ENCODE peak calls at places on chromosomes 13 and 19, in ten cellular contexts. One of them, this sample, is unnamed.

GRCh38 chr13:28394422-28394821 is 100.5 kb downstream of the FLT1 start:
- DNase-seq in GM03348: peak
- DNase-seq in naive thymus-derived CD4-positive, alpha-beta T cell: no peak
- DNase-seq in endodermal cell: no peak
- DNase-seq in cardiac fibroblast: peak
- DNase-seq in heart left ventricle: no peak
- DNase-seq in stimulated activated CD4-positive, alpha-beta T cell treated with anti-CD3 and anti-CD28 coated beads, Interleukin-2, amount 100 ng/mL, for 48 hours: no peak
- DNase-seq in endothelial cell: no peak
- DNase-seq in epithelial cell of esophagus: peak
- DNase-seq in mucosa of gallbladder: no peak
- DNase-seq in this sample: no peak

GRCh38 chr19:33292595-33293254 is 9.6 kb downstream of the CEBPA start:
- DNase-seq in GM03348: no peak
- DNase-seq in naive thymus-derived CD4-positive, alpha-beta T cell: no peak
- DNase-seq in endodermal cell: no peak
- DNase-seq in cardiac fibroblast: no peak
- DNase-seq in heart left ventricle: peak
- DNase-seq in stimulated activated CD4-positive, alpha-beta T cell treated with anti-CD3 and anti-CD28 coated beads, Interleukin-2, amount 100 ng/mL, for 48 hours: no peak
- DNase-seq in endothelial cell: no peak
- DNase-seq in epithelial cell of esophagus: peak
- DNase-seq in mucosa of gallbladder: no peak
- DNase-seq in this sample: no peak

GRCh38 chr13:32840840-32841713 is 175.1 kb upstream of the KL start:
- DNase-seq in GM03348: no peak
- DNase-seq in naive thymus-derived CD4-positive, alpha-beta T cell: no peak
- DNase-seq in endodermal cell: peak
- DNase-seq in cardiac fibroblast: no peak
- DNase-seq in heart left ventricle: peak
- DNase-seq in stimulated activated CD4-positive, alpha-beta T cell treated with anti-CD3 and anti-CD28 coated beads, Interleukin-2, amount 100 ng/mL, for 48 hours: no peak
- DNase-seq in endothelial cell: no peak
- DNase-seq in epithelial cell of esophagus: no peak
- DNase-seq in mucosa of gallbladder: no peak
- DNase-seq in this sample: no peak

GRCh38 chr13:108525867-108526266 is 103.5 kb upstream of the MYO16 start:
- DNase-seq in GM03348: no peak
- DNase-seq in naive thymus-derived CD4-positive, alpha-beta T cell: no peak
- DNase-seq in endodermal cell: no peak
- DNase-seq in cardiac fibroblast: no peak
- DNase-seq in heart left ventricle: no peak
- DNase-seq in stimulated activated CD4-positive, alpha-beta T cell treated with anti-CD3 and anti-CD28 coated beads, Interleukin-2, amount 100 ng/mL, for 48 hours: no peak
- DNase-seq in endothelial cell: no peak
- DNase-seq in epithelial cell of esophagus: no peak
- DNase-seq in mucosa of gallbladder: no peak
- DNase-seq in this sample: no peak

GRCh38 chr13:75418997-75419396 is 63.0 kb downstream of the TBC1D4 start:
- DNase-seq in GM03348: peak
- DNase-seq in naive thymus-derived CD4-positive, alpha-beta T cell: no peak
- DNase-seq in endodermal cell: no peak
- DNase-seq in cardiac fibroblast: peak
- DNase-seq in heart left ventricle: no peak
- DNase-seq in stimulated activated CD4-positive, alpha-beta T cell treated with anti-CD3 and anti-CD28 coated beads, Interleukin-2, amount 100 ng/mL, for 48 hours: no peak
- DNase-seq in endothelial cell: no peak
- DNase-seq in epithelial cell of esophagus: no peak
- DNase-seq in mucosa of gallbladder: no peak
- DNase-seq in this sample: no peak

GRCh38 chr19:34165295-34165738 is 7.0 kb upstream of the LSM14A start:
- DNase-seq in GM03348: no peak
- DNase-seq in naive thymus-derived CD4-positive, alpha-beta T cell: no peak
- DNase-seq in endodermal cell: no peak
- DNase-seq in cardiac fibroblast: no peak
- DNase-seq in heart left ventricle: no peak
- DNase-seq in stimulated activated CD4-positive, alpha-beta T cell treated with anti-CD3 and anti-CD28 coated beads, Interleukin-2, amount 100 ng/mL, for 48 hours: no peak
- DNase-seq in endothelial cell: no peak
- DNase-seq in epithelial cell of esophagus: no peak
- DNase-seq in mucosa of gallbladder: no peak
- DNase-seq in this sample: no peak

GRCh38 chr19:57068921-57069697 is 50.7 kb upstream of the USP29 start:
- DNase-seq in GM03348: no peak
- DNase-seq in naive thymus-derived CD4-positive, alpha-beta T cell: no peak
- DNase-seq in endodermal cell: peak
- DNase-seq in cardiac fibroblast: no peak
- DNase-seq in heart left ventricle: no peak
- DNase-seq in stimulated activated CD4-positive, alpha-beta T cell treated with anti-CD3 and anti-CD28 coated beads, Interleukin-2, amount 100 ng/mL, for 48 hours: peak
- DNase-seq in endothelial cell: no peak
- DNase-seq in epithelial cell of esophagus: no peak
- DNase-seq in mucosa of gallbladder: no peak
- DNase-seq in this sample: no peak

GRCh38 chr19:35408284-35409171 is 37.7 kb downstream of the GPR42 start:
- DNase-seq in GM03348: no peak
- DNase-seq in naive thymus-derived CD4-positive, alpha-beta T cell: no peak
- DNase-seq in endodermal cell: no peak
- DNase-seq in cardiac fibroblast: no peak
- DNase-seq in heart left ventricle: no peak
- DNase-seq in stimulated activated CD4-positive, alpha-beta T cell treated with anti-CD3 and anti-CD28 coated beads, Interleukin-2, amount 100 ng/mL, for 48 hours: no peak
- DNase-seq in endothelial cell: no peak
- DNase-seq in epithelial cell of esophagus: no peak
- DNase-seq in mucosa of gallbladder: no peak
- DNase-seq in this sample: peak

GRCh38 chr13:111429064-111429558 is 108.7 kb downstream of the TEX29 start:
- DNase-seq in GM03348: peak
- DNase-seq in naive thymus-derived CD4-positive, alpha-beta T cell: no peak
- DNase-seq in endodermal cell: peak
- DNase-seq in cardiac fibroblast: peak
- DNase-seq in heart left ventricle: no peak
- DNase-seq in stimulated activated CD4-positive, alpha-beta T cell treated with anti-CD3 and anti-CD28 coated beads, Interleukin-2, amount 100 ng/mL, for 48 hours: peak
- DNase-seq in endothelial cell: peak
- DNase-seq in epithelial cell of esophagus: peak
- DNase-seq in mucosa of gallbladder: peak
- DNase-seq in this sample: peak

GRCh38 chr19:41249707-41250423 is 14.3 kb upstream of the HNRNPUL1 start:
- DNase-seq in GM03348: no peak
- DNase-seq in naive thymus-derived CD4-positive, alpha-beta T cell: no peak
- DNase-seq in endodermal cell: peak
- DNase-seq in cardiac fibroblast: no peak
- DNase-seq in heart left ventricle: no peak
- DNase-seq in stimulated activated CD4-positive, alpha-beta T cell treated with anti-CD3 and anti-CD28 coated beads, Interleukin-2, amount 100 ng/mL, for 48 hours: no peak
- DNase-seq in endothelial cell: no peak
- DNase-seq in epithelial cell of esophagus: peak
- DNase-seq in mucosa of gallbladder: no peak
- DNase-seq in this sample: no peak

GRCh38 chr19:35555301-35556005 is 8.0 kb downstream of the ATP4A start:
- DNase-seq in GM03348: peak
- DNase-seq in naive thymus-derived CD4-positive, alpha-beta T cell: no peak
- DNase-seq in endodermal cell: peak
- DNase-seq in cardiac fibroblast: peak
- DNase-seq in heart left ventricle: no peak
- DNase-seq in stimulated activated CD4-positive, alpha-beta T cell treated with anti-CD3 and anti-CD28 coated beads, Interleukin-2, amount 100 ng/mL, for 48 hours: no peak
- DNase-seq in endothelial cell: peak
- DNase-seq in epithelial cell of esophagus: no peak
- DNase-seq in mucosa of gallbladder: no peak
- DNase-seq in this sample: no peak

GRCh38 chr19:19171821-19172532 is 1.9 kb upstream of the MEF2B start:
- DNase-seq in GM03348: no peak
- DNase-seq in naive thymus-derived CD4-positive, alpha-beta T cell: no peak
- DNase-seq in endodermal cell: no peak
- DNase-seq in cardiac fibroblast: peak
- DNase-seq in heart left ventricle: no peak
- DNase-seq in stimulated activated CD4-positive, alpha-beta T cell treated with anti-CD3 and anti-CD28 coated beads, Interleukin-2, amount 100 ng/mL, for 48 hours: no peak
- DNase-seq in endothelial cell: no peak
- DNase-seq in epithelial cell of esophagus: no peak
- DNase-seq in mucosa of gallbladder: no peak
- DNase-seq in this sample: no peak

GRCh38 chr19:27955484-27955883 is 1257.5 kb downstream of the UQCRFS1 start:
- DNase-seq in GM03348: no peak
- DNase-seq in naive thymus-derived CD4-positive, alpha-beta T cell: no peak
- DNase-seq in endodermal cell: no peak
- DNase-seq in cardiac fibroblast: no peak
- DNase-seq in heart left ventricle: no peak
- DNase-seq in stimulated activated CD4-positive, alpha-beta T cell treated with anti-CD3 and anti-CD28 coated beads, Interleukin-2, amount 100 ng/mL, for 48 hours: no peak
- DNase-seq in endothelial cell: no peak
- DNase-seq in epithelial cell of esophagus: no peak
- DNase-seq in mucosa of gallbladder: no peak
- DNase-seq in this sample: no peak

GRCh38 chr13:28370448-28370847 is 124.5 kb downstream of the FLT1 start:
- DNase-seq in GM03348: no peak
- DNase-seq in naive thymus-derived CD4-positive, alpha-beta T cell: no peak
- DNase-seq in endodermal cell: no peak
- DNase-seq in cardiac fibroblast: no peak
- DNase-seq in heart left ventricle: no peak
- DNase-seq in stimulated activated CD4-positive, alpha-beta T cell treated with anti-CD3 and anti-CD28 coated beads, Interleukin-2, amount 100 ng/mL, for 48 hours: no peak
- DNase-seq in endothelial cell: no peak
- DNase-seq in epithelial cell of esophagus: no peak
- DNase-seq in mucosa of gallbladder: no peak
- DNase-seq in this sample: no peak

GRCh38 chr13:76012091-76012721 is 376.1 kb downstream of the LMO7 start:
- DNase-seq in GM03348: peak
- DNase-seq in naive thymus-derived CD4-positive, alpha-beta T cell: no peak
- DNase-seq in endodermal cell: no peak
- DNase-seq in cardiac fibroblast: peak
- DNase-seq in heart left ventricle: no peak
- DNase-seq in stimulated activated CD4-positive, alpha-beta T cell treated with anti-CD3 and anti-CD28 coated beads, Interleukin-2, amount 100 ng/mL, for 48 hours: no peak
- DNase-seq in endothelial cell: no peak
- DNase-seq in epithelial cell of esophagus: no peak
- DNase-seq in mucosa of gallbladder: no peak
- DNase-seq in this sample: no peak

GRCh38 chr19:19822148-19822429 is 539 bp upstream of the ZNF506 start:
- DNase-seq in GM03348: no peak
- DNase-seq in naive thymus-derived CD4-positive, alpha-beta T cell: no peak
- DNase-seq in endodermal cell: no peak
- DNase-seq in cardiac fibroblast: no peak
- DNase-seq in heart left ventricle: no peak
- DNase-seq in stimulated activated CD4-positive, alpha-beta T cell treated with anti-CD3 and anti-CD28 coated beads, Interleukin-2, amount 100 ng/mL, for 48 hours: peak
- DNase-seq in endothelial cell: no peak
- DNase-seq in epithelial cell of esophagus: no peak
- DNase-seq in mucosa of gallbladder: no peak
- DNase-seq in this sample: no peak

GRCh38 chr13:75368167-75368566 is 113.8 kb downstream of the TBC1D4 start:
- DNase-seq in GM03348: peak
- DNase-seq in naive thymus-derived CD4-positive, alpha-beta T cell: no peak
- DNase-seq in endodermal cell: no peak
- DNase-seq in cardiac fibroblast: peak
- DNase-seq in heart left ventricle: no peak
- DNase-seq in stimulated activated CD4-positive, alpha-beta T cell treated with anti-CD3 and anti-CD28 coated beads, Interleukin-2, amount 100 ng/mL, for 48 hours: no peak
- DNase-seq in endothelial cell: no peak
- DNase-seq in epithelial cell of esophagus: peak
- DNase-seq in mucosa of gallbladder: no peak
- DNase-seq in this sample: no peak

GRCh38 chr19:32558607-32559228 is 22.3 kb upstream of the PDCD5 start:
- DNase-seq in GM03348: no peak
- DNase-seq in naive thymus-derived CD4-positive, alpha-beta T cell: no peak
- DNase-seq in endodermal cell: peak
- DNase-seq in cardiac fibroblast: no peak
- DNase-seq in heart left ventricle: no peak
- DNase-seq in stimulated activated CD4-positive, alpha-beta T cell treated with anti-CD3 and anti-CD28 coated beads, Interleukin-2, amount 100 ng/mL, for 48 hours: no peak
- DNase-seq in endothelial cell: peak
- DNase-seq in epithelial cell of esophagus: no peak
- DNase-seq in mucosa of gallbladder: no peak
- DNase-seq in this sample: no peak

GRCh38 chr19:2618611-2619010 is 83.9 kb downstream of the GNG7 start:
- DNase-seq in GM03348: peak
- DNase-seq in naive thymus-derived CD4-positive, alpha-beta T cell: peak
- DNase-seq in endodermal cell: no peak
- DNase-seq in cardiac fibroblast: peak
- DNase-seq in heart left ventricle: peak
- DNase-seq in stimulated activated CD4-positive, alpha-beta T cell treated with anti-CD3 and anti-CD28 coated beads, Interleukin-2, amount 100 ng/mL, for 48 hours: peak
- DNase-seq in endothelial cell: no peak
- DNase-seq in epithelial cell of esophagus: peak
- DNase-seq in mucosa of gallbladder: peak
- DNase-seq in this sample: peak

GRCh38 chr19:18532208-18532890 is 10.5 kb upstream of the ELL start:
- DNase-seq in GM03348: no peak
- DNase-seq in naive thymus-derived CD4-positive, alpha-beta T cell: no peak
- DNase-seq in endodermal cell: no peak
- DNase-seq in cardiac fibroblast: no peak
- DNase-seq in heart left ventricle: no peak
- DNase-seq in stimulated activated CD4-positive, alpha-beta T cell treated with anti-CD3 and anti-CD28 coated beads, Interleukin-2, amount 100 ng/mL, for 48 hours: no peak
- DNase-seq in endothelial cell: no peak
- DNase-seq in epithelial cell of esophagus: no peak
- DNase-seq in mucosa of gallbladder: no peak
- DNase-seq in this sample: no peak

GRCh38 chr13:51222510-51223283 is 499 bp downstream of the FAM124A start:
- DNase-seq in GM03348: no peak
- DNase-seq in naive thymus-derived CD4-positive, alpha-beta T cell: no peak
- DNase-seq in endodermal cell: peak
- DNase-seq in cardiac fibroblast: no peak
- DNase-seq in heart left ventricle: no peak
- DNase-seq in stimulated activated CD4-positive, alpha-beta T cell treated with anti-CD3 and anti-CD28 coated beads, Interleukin-2, amount 100 ng/mL, for 48 hours: no peak
- DNase-seq in endothelial cell: peak
- DNase-seq in epithelial cell of esophagus: no peak
- DNase-seq in mucosa of gallbladder: no peak
- DNase-seq in this sample: no peak

GRCh38 chr13:90448466-90449037 is 898.9 kb upstream of the MIR17HG start:
- DNase-seq in GM03348: no peak
- DNase-seq in naive thymus-derived CD4-positive, alpha-beta T cell: no peak
- DNase-seq in endodermal cell: no peak
- DNase-seq in cardiac fibroblast: peak
- DNase-seq in heart left ventricle: no peak
- DNase-seq in stimulated activated CD4-positive, alpha-beta T cell treated with anti-CD3 and anti-CD28 coated beads, Interleukin-2, amount 100 ng/mL, for 48 hours: no peak
- DNase-seq in endothelial cell: no peak
- DNase-seq in epithelial cell of esophagus: no peak
- DNase-seq in mucosa of gallbladder: no peak
- DNase-seq in this sample: no peak

GRCh38 chr19:45123440-45123850 is 30.5 kb downstream of the PPP1R37 start:
- DNase-seq in GM03348: no peak
- DNase-seq in naive thymus-derived CD4-positive, alpha-beta T cell: no peak
- DNase-seq in endodermal cell: no peak
- DNase-seq in cardiac fibroblast: no peak
- DNase-seq in heart left ventricle: no peak
- DNase-seq in stimulated activated CD4-positive, alpha-beta T cell treated with anti-CD3 and anti-CD28 coated beads, Interleukin-2, amount 100 ng/mL, for 48 hours: no peak
- DNase-seq in endothelial cell: no peak
- DNase-seq in epithelial cell of esophagus: peak
- DNase-seq in mucosa of gallbladder: no peak
- DNase-seq in this sample: no peak

GRCh38 chr13:79352107-79352506 is 53.9 kb downstream of the RBM26 start:
- DNase-seq in GM03348: no peak
- DNase-seq in naive thymus-derived CD4-positive, alpha-beta T cell: no peak
- DNase-seq in endodermal cell: no peak
- DNase-seq in cardiac fibroblast: peak
- DNase-seq in heart left ventricle: no peak
- DNase-seq in stimulated activated CD4-positive, alpha-beta T cell treated with anti-CD3 and anti-CD28 coated beads, Interleukin-2, amount 100 ng/mL, for 48 hours: no peak
- DNase-seq in endothelial cell: no peak
- DNase-seq in epithelial cell of esophagus: no peak
- DNase-seq in mucosa of gallbladder: no peak
- DNase-seq in this sample: no peak

GRCh38 chr13:45078003-45078402 is 42.3 kb upstream of the GTF2F2 start:
- DNase-seq in GM03348: no peak
- DNase-seq in naive thymus-derived CD4-positive, alpha-beta T cell: no peak
- DNase-seq in endodermal cell: no peak
- DNase-seq in cardiac fibroblast: no peak
- DNase-seq in heart left ventricle: no peak
- DNase-seq in stimulated activated CD4-positive, alpha-beta T cell treated with anti-CD3 and anti-CD28 coated beads, Interleukin-2, amount 100 ng/mL, for 48 hours: no peak
- DNase-seq in endothelial cell: no peak
- DNase-seq in epithelial cell of esophagus: no peak
- DNase-seq in mucosa of gallbladder: no peak
- DNase-seq in this sample: no peak

GRCh38 chr13:21980049-21980448 is 309.2 kb downstream of the FGF9 start:
- DNase-seq in GM03348: no peak
- DNase-seq in naive thymus-derived CD4-positive, alpha-beta T cell: no peak
- DNase-seq in endodermal cell: no peak
- DNase-seq in cardiac fibroblast: no peak
- DNase-seq in heart left ventricle: no peak
- DNase-seq in stimulated activated CD4-positive, alpha-beta T cell treated with anti-CD3 and anti-CD28 coated beads, Interleukin-2, amount 100 ng/mL, for 48 hours: no peak
- DNase-seq in endothelial cell: no peak
- DNase-seq in epithelial cell of esophagus: no peak
- DNase-seq in mucosa of gallbladder: no peak
- DNase-seq in this sample: no peak

GRCh38 chr13:30805132-30805537 is 69.8 kb downstream of the ALOX5AP start:
- DNase-seq in GM03348: no peak
- DNase-seq in naive thymus-derived CD4-positive, alpha-beta T cell: no peak
- DNase-seq in endodermal cell: no peak
- DNase-seq in cardiac fibroblast: no peak
- DNase-seq in heart left ventricle: no peak
- DNase-seq in stimulated activated CD4-positive, alpha-beta T cell treated with anti-CD3 and anti-CD28 coated beads, Interleukin-2, amount 100 ng/mL, for 48 hours: no peak
- DNase-seq in endothelial cell: no peak
- DNase-seq in epithelial cell of esophagus: no peak
- DNase-seq in mucosa of gallbladder: no peak
- DNase-seq in this sample: no peak

GRCh38 chr19:39206122-39206521 is 2.1 kb upstream of the SYCN start:
- DNase-seq in GM03348: no peak
- DNase-seq in naive thymus-derived CD4-positive, alpha-beta T cell: no peak
- DNase-seq in endodermal cell: no peak
- DNase-seq in cardiac fibroblast: no peak
- DNase-seq in heart left ventricle: no peak
- DNase-seq in stimulated activated CD4-positive, alpha-beta T cell treated with anti-CD3 and anti-CD28 coated beads, Interleukin-2, amount 100 ng/mL, for 48 hours: no peak
- DNase-seq in endothelial cell: no peak
- DNase-seq in epithelial cell of esophagus: no peak
- DNase-seq in mucosa of gallbladder: no peak
- DNase-seq in this sample: no peak

This sample was measured in stimulated activated naive B cell treated with anti-CD40 and anti-IgM and Interleukin-4, amounts not matched to agents 10 μg/mL and 1 μg/mL and 100 μg/mL, for 72 hours.